ENCODE peak calls at places on chromosomes 4 and X, in seven cellular contexts. One of them, this sample, is unnamed.

GRCh38 chr4:134540588-134540987 is 339.0 kb upstream of the PABPC4L start:
- DNase-seq in stomach: no peak
- DNase-seq in mammary epithelial cell: no peak
- DNase-seq in upper lobe of left lung: no peak
- DNase-seq in brain microvascular endothelial cell: no peak
- DNase-seq in A673: no peak
- DNase-seq in Peyer's patch: no peak
- DNase-seq in this sample: no peak

GRCh38 chr4:158176776-158177175 is 4.0 kb upstream of the GASK1B start:
- DNase-seq in stomach: no peak
- DNase-seq in mammary epithelial cell: no peak
- DNase-seq in upper lobe of left lung: no peak
- DNase-seq in brain microvascular endothelial cell: no peak
- DNase-seq in A673: no peak
- DNase-seq in Peyer's patch: no peak
- DNase-seq in this sample: no peak

GRCh38 chr4:38757945-38758344 is 24.8 kb downstream of the TLR10 start:
- DNase-seq in stomach: peak; percentile 33
- DNase-seq in mammary epithelial cell: no peak
- DNase-seq in upper lobe of left lung: no peak
- DNase-seq in brain microvascular endothelial cell: no peak
- DNase-seq in A673: no peak
- DNase-seq in Peyer's patch: no peak
- DNase-seq in this sample: no peak

GRCh38 chr4:119300388-119301131 is 21.4 kb downstream of the FABP2 start:
- DNase-seq in stomach: peak; percentile 97
- DNase-seq in mammary epithelial cell: peak; percentile 98
- DNase-seq in upper lobe of left lung: peak; percentile 98
- DNase-seq in brain microvascular endothelial cell: peak; percentile 90
- DNase-seq in A673: peak; percentile 92
- DNase-seq in Peyer's patch: peak; percentile 98
- DNase-seq in this sample: peak; percentile 94

GRCh38 chr4:100042235-100042634 is 92.2 kb upstream of the H2AZ1 start:
- DNase-seq in stomach: no peak
- DNase-seq in mammary epithelial cell: no peak
- DNase-seq in upper lobe of left lung: no peak
- DNase-seq in brain microvascular endothelial cell: no peak
- DNase-seq in A673: no peak
- DNase-seq in Peyer's patch: no peak
- DNase-seq in this sample: no peak

GRCh38 chr4:105472871-105473339 is 957 bp downstream of the PPA2 start:
- DNase-seq in stomach: no peak
- DNase-seq in mammary epithelial cell: no peak
- DNase-seq in upper lobe of left lung: no peak
- DNase-seq in brain microvascular endothelial cell: no peak
- DNase-seq in A673: no peak
- DNase-seq in Peyer's patch: no peak
- DNase-seq in this sample: no peak

GRCh38 chrX:13428055-13428786 is 108.4 kb upstream of the ATXN3L start:
- DNase-seq in stomach: no peak
- DNase-seq in mammary epithelial cell: peak; percentile 92
- DNase-seq in upper lobe of left lung: no peak
- DNase-seq in brain microvascular endothelial cell: peak; percentile 84
- DNase-seq in A673: peak; percentile 54
- DNase-seq in Peyer's patch: no peak
- DNase-seq in this sample: peak; percentile 68

GRCh38 chr4:1329408-1330371 is 17.3 kb upstream of the UVSSA start:
- DNase-seq in stomach: no peak
- DNase-seq in mammary epithelial cell: peak; percentile 94
- DNase-seq in upper lobe of left lung: peak; percentile 81
- DNase-seq in brain microvascular endothelial cell: no peak
- DNase-seq in A673: no peak
- DNase-seq in Peyer's patch: no peak
- DNase-seq in this sample: no peak

GRCh38 chrX:68841251-68842049 is 12.6 kb downstream of the EFNB1 start:
- DNase-seq in stomach: peak; percentile 80
- DNase-seq in mammary epithelial cell: no peak
- DNase-seq in upper lobe of left lung: peak; percentile 81
- DNase-seq in brain microvascular endothelial cell: no peak
- DNase-seq in A673: no peak
- DNase-seq in Peyer's patch: peak; percentile 85
- DNase-seq in this sample: no peak

GRCh38 chrX:110406822-110407221 is 48.2 kb downstream of the RTL9 start:
- DNase-seq in stomach: no peak
- DNase-seq in mammary epithelial cell: no peak
- DNase-seq in upper lobe of left lung: no peak
- DNase-seq in brain microvascular endothelial cell: no peak
- DNase-seq in A673: no peak
- DNase-seq in Peyer's patch: no peak
- DNase-seq in this sample: no peak

GRCh38 chrX:110410598-110410997 is 52.0 kb downstream of the RTL9 start:
- DNase-seq in stomach: no peak
- DNase-seq in mammary epithelial cell: no peak
- DNase-seq in upper lobe of left lung: no peak
- DNase-seq in brain microvascular endothelial cell: no peak
- DNase-seq in A673: no peak
- DNase-seq in Peyer's patch: no peak
- DNase-seq in this sample: no peak

GRCh38 chrX:110407910-110408545 is 49.4 kb downstream of the RTL9 start:
- DNase-seq in stomach: no peak
- DNase-seq in mammary epithelial cell: peak; percentile 63
- DNase-seq in upper lobe of left lung: no peak
- DNase-seq in brain microvascular endothelial cell: peak; percentile 63
- DNase-seq in A673: peak; percentile 76
- DNase-seq in Peyer's patch: no peak
- DNase-seq in this sample: peak; percentile 86

GRCh38 chrX:110409925-110410324 is 51.3 kb downstream of the RTL9 start:
- DNase-seq in stomach: no peak
- DNase-seq in mammary epithelial cell: peak; percentile 85
- DNase-seq in upper lobe of left lung: no peak
- DNase-seq in brain microvascular endothelial cell: peak; percentile 61
- DNase-seq in A673: no peak
- DNase-seq in Peyer's patch: no peak
- DNase-seq in this sample: no peak

GRCh38 chrX:110408949-110409588 is 50.4 kb downstream of the RTL9 start:
- DNase-seq in stomach: no peak
- DNase-seq in mammary epithelial cell: no peak
- DNase-seq in upper lobe of left lung: no peak
- DNase-seq in brain microvascular endothelial cell: peak; percentile 56
- DNase-seq in A673: no peak
- DNase-seq in Peyer's patch: no peak
- DNase-seq in this sample: no peak
- H3K27me3 ChIP-seq in stomach: no peaks in the 10 kb centered on the region
- H3K27me3 ChIP-seq in mammary epithelial cell: no peaks in the 10 kb centered on the region
- H3K27me3 ChIP-seq in upper lobe of left lung: no peaks in the 10 kb centered on the region
- H3K27me3 ChIP-seq in brain microvascular endothelial cell: no peaks in the 10 kb centered on the region
- H3K27me3 ChIP-seq in A673: no peaks in the 10 kb centered on the region
- H3K27me3 ChIP-seq in Peyer's patch: no peaks in the 10 kb centered on the region
- H3K27me3 ChIP-seq in this sample: no peaks in the 10 kb centered on the region

GRCh38 chrX:154460326-154460725 is 2.2 kb downstream of the PLXNA3 start:
- DNase-seq in stomach: no peak
- DNase-seq in mammary epithelial cell: no peak
- DNase-seq in upper lobe of left lung: no peak
- DNase-seq in brain microvascular endothelial cell: no peak
- DNase-seq in A673: no peak
- DNase-seq in Peyer's patch: no peak
- DNase-seq in this sample: no peak

GRCh38 chrX:154459843-154460242 is 1.8 kb downstream of the PLXNA3 start:
- DNase-seq in stomach: no peak
- DNase-seq in mammary epithelial cell: no peak
- DNase-seq in upper lobe of left lung: no peak
- DNase-seq in brain microvascular endothelial cell: no peak
- DNase-seq in A673: no peak
- DNase-seq in Peyer's patch: no peak
- DNase-seq in this sample: no peak

GRCh38 chrX:154458116-154458953 is at the start of gene PLXNA3:
- DNase-seq in stomach: peak; percentile 39
- DNase-seq in mammary epithelial cell: no peak
- DNase-seq in upper lobe of left lung: peak; percentile 94
- DNase-seq in brain microvascular endothelial cell: no peak
- DNase-seq in A673: peak; percentile 39
- DNase-seq in Peyer's patch: peak; percentile 62
- DNase-seq in this sample: peak; percentile 30

GRCh38 chrX:154458954-154459829 is 1.1 kb downstream of the PLXNA3 start:
- DNase-seq in stomach: peak; percentile 42
- DNase-seq in mammary epithelial cell: no peak
- DNase-seq in upper lobe of left lung: no peak
- DNase-seq in brain microvascular endothelial cell: no peak
- DNase-seq in A673: peak; percentile 57
- DNase-seq in Peyer's patch: peak; percentile 63
- DNase-seq in this sample: peak; percentile 72

DNA sequence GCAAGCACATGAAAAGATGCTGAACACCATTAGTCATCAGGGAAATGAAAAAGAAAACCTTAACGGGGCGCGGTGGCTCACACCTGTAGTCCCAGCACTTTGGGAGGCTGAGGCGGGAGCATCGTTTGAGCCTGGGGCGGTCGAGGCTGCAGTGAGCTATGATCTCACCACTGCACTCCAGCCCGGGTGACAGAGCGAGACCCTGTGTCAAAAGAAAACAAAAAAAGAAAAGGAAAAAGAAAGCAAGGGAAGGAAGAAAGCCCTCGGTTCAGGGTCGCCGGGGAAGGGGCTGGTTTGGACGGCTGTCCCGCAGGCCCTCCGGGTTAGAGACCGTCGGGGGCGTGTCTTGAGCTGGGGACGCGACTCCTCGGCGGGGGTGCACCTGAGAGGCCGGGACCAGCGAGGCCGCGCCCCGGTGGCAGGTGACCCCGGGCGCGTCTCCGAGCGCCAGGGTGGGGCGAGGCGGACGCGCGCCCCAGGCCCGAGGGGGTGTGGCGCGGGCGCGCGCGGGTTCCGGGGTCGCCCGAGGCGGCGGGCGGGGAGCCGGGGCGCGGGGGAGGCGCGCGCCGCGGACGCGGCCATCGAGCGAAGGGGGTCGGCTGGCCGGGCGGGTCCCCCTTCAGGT is 478 bp upstream of the PLXNA3 start:
- DNase-seq in stomach: peak; percentile 48
- DNase-seq in mammary epithelial cell: peak; percentile 58
- DNase-seq in upper lobe of left lung: peak; percentile 92
- DNase-seq in brain microvascular endothelial cell: no peak
- DNase-seq in A673: peak; percentile 31
- DNase-seq in Peyer's patch: peak; percentile 67
- DNase-seq in this sample: peak; percentile 79
- H3K4me3 ChIP-seq in stomach: peak overlapping the region; percentile 64
- H3K4me3 ChIP-seq in mammary epithelial cell: peak overlapping the region; percentile 75
- H3K4me3 ChIP-seq in upper lobe of left lung: peak overlapping the region; percentile 22
- H3K4me3 ChIP-seq in brain microvascular endothelial cell: peak overlapping the region; percentile 51
- H3K4me3 ChIP-seq in A673: peak overlapping the region; percentile 65
- H3K4me3 ChIP-seq in Peyer's patch: peak overlapping the region; percentile 69
- H3K4me3 ChIP-seq in this sample: peak overlapping the region; percentile 43

GRCh38 chrX:140292961-140293360 is 211.9 kb downstream of the SOX3 start:
- DNase-seq in stomach: no peak
- DNase-seq in mammary epithelial cell: no peak
- DNase-seq in upper lobe of left lung: no peak
- DNase-seq in brain microvascular endothelial cell: no peak
- DNase-seq in A673: no peak
- DNase-seq in Peyer's patch: no peak
- DNase-seq in this sample: no peak

GRCh38 chrX:140292188-140292587 is 212.7 kb downstream of the SOX3 start:
- DNase-seq in stomach: no peak
- DNase-seq in mammary epithelial cell: no peak
- DNase-seq in upper lobe of left lung: no peak
- DNase-seq in brain microvascular endothelial cell: no peak
- DNase-seq in A673: no peak
- DNase-seq in Peyer's patch: no peak
- DNase-seq in this sample: no peak
- H3K27me3 ChIP-seq in stomach: no peaks in the 10 kb centered on the region
- H3K27me3 ChIP-seq in mammary epithelial cell: no peaks in the 10 kb centered on the region
- H3K27me3 ChIP-seq in upper lobe of left lung: no peaks in the 10 kb centered on the region
- H3K27me3 ChIP-seq in brain microvascular endothelial cell: no peaks in the 10 kb centered on the region
- H3K27me3 ChIP-seq in A673: peaks cover 44% of the 10 kb centered on the region
- H3K27me3 ChIP-seq in Peyer's patch: no peaks in the 10 kb centered on the region
- H3K27me3 ChIP-seq in this sample: no peaks in the 10 kb centered on the region

GRCh38 chrX:37686979-37687378 is 1.4 kb downstream of the XK start:
- DNase-seq in stomach: no peak
- DNase-seq in mammary epithelial cell: no peak
- DNase-seq in upper lobe of left lung: no peak
- DNase-seq in brain microvascular endothelial cell: no peak
- DNase-seq in A673: no peak
- DNase-seq in Peyer's patch: no peak
- DNase-seq in this sample: no peak
- H3K4me3 ChIP-seq in stomach: no peak overlapping the region
- H3K4me3 ChIP-seq in mammary epithelial cell: no peak overlapping the region
- H3K4me3 ChIP-seq in upper lobe of left lung: no peak overlapping the region
- H3K4me3 ChIP-seq in brain microvascular endothelial cell: no peak overlapping the region
- H3K4me3 ChIP-seq in A673: no peak overlapping the region
- H3K4me3 ChIP-seq in Peyer's patch: no peak overlapping the region
- H3K4me3 ChIP-seq in this sample: peak overlapping the region; percentile 37